ENCODE peak calls at places on chromosomes 1 and 21, in four cellular contexts. One of them, this sample, is unnamed.

GRCh38 chr1:165965857-165966256 is 138.4 kb downstream of the UCK2 start:
- DNase-seq in fibroblast of the aortic adventitia: no peak
- DNase-seq in H7: no peak
- DNase-seq in activated effector memory CD4-positive, alpha-beta T cell treated with Interleukin-2 at 50 U/mL for 16 hours: no peak
- DNase-seq in this sample: no peak

GRCh38 chr1:97740891-97741290 is 179.9 kb downstream of the DPYD start:
- DNase-seq in H7: no peak
- DNase-seq in fibroblast of the aortic adventitia: no peak
- DNase-seq in activated effector memory CD4-positive, alpha-beta T cell treated with Interleukin-2 at 50 U/mL for 16 hours: no peak
- DNase-seq in this sample: no peak

GRCh38 chr1:216566809-216567208 is 143.6 kb upstream of the USH2A start:
- DNase-seq in fibroblast of the aortic adventitia: peak; percentile 32
- DNase-seq in H7: no peak
- DNase-seq in activated effector memory CD4-positive, alpha-beta T cell treated with Interleukin-2 at 50 U/mL for 16 hours: no peak
- DNase-seq in this sample: no peak

GRCh38 chr21:38989745-38990423 is 184.2 kb downstream of the ETS2 start:
- DNase-seq in fibroblast of the aortic adventitia: peak; percentile 92
- DNase-seq in H7: no peak
- DNase-seq in activated effector memory CD4-positive, alpha-beta T cell treated with Interleukin-2 at 50 U/mL for 16 hours: no peak
- DNase-seq in this sample: peak; percentile 71

GRCh38 chr21:32925098-32925497 is 100.6 kb upstream of the OLIG2 start:
- DNase-seq in H7: no peak
- DNase-seq in activated effector memory CD4-positive, alpha-beta T cell treated with Interleukin-2 at 50 U/mL for 16 hours: no peak
- DNase-seq in fibroblast of the aortic adventitia: no peak
- DNase-seq in this sample: no peak

GRCh38 chr1:8053878-8054567 is 27.9 kb upstream of the ERRFI1 start:
- DNase-seq in H7: no peak
- DNase-seq in fibroblast of the aortic adventitia: peak; percentile 11
- DNase-seq in activated effector memory CD4-positive, alpha-beta T cell treated with Interleukin-2 at 50 U/mL for 16 hours: no peak
- DNase-seq in this sample: no peak

GRCh38 chr21:31873696-31874599 is 1.1 kb downstream of the HUNK start:
- DNase-seq in fibroblast of the aortic adventitia: no peak
- DNase-seq in activated effector memory CD4-positive, alpha-beta T cell treated with Interleukin-2 at 50 U/mL for 16 hours: no peak
- DNase-seq in H7: peak; percentile 91
- DNase-seq in this sample: peak; percentile 65

GRCh38 chr1:109226078-109226445 is 12.3 kb downstream of the SARS1 start:
- DNase-seq in activated effector memory CD4-positive, alpha-beta T cell treated with Interleukin-2 at 50 U/mL for 16 hours: no peak
- DNase-seq in H7: no peak
- DNase-seq in fibroblast of the aortic adventitia: no peak
- DNase-seq in this sample: no peak

GRCh38 chr1:224113918-224114786 is at the start of gene FBXO28:
- DNase-seq in fibroblast of the aortic adventitia: peak; percentile 94
- DNase-seq in activated effector memory CD4-positive, alpha-beta T cell treated with Interleukin-2 at 50 U/mL for 16 hours: peak; percentile 87
- DNase-seq in H7: peak; percentile 94
- DNase-seq in this sample: peak; percentile 96

GRCh38 chr1:215567491-215568286 is 585 bp downstream of the KCTD3 start:
- DNase-seq in activated effector memory CD4-positive, alpha-beta T cell treated with Interleukin-2 at 50 U/mL for 16 hours: no peak
- DNase-seq in H7: peak; percentile 83
- DNase-seq in fibroblast of the aortic adventitia: peak; percentile 55
- DNase-seq in this sample: peak; percentile 71

GRCh38 chr1:167165948-167166702 is 54.6 kb upstream of the POU2F1 start:
- DNase-seq in activated effector memory CD4-positive, alpha-beta T cell treated with Interleukin-2 at 50 U/mL for 16 hours: no peak
- DNase-seq in fibroblast of the aortic adventitia: no peak
- DNase-seq in H7: peak; percentile 52
- DNase-seq in this sample: peak; percentile 96

GRCh38 chr21:45514311-45515021 is 27.8 kb downstream of the SLC19A1 start:
- DNase-seq in H7: no peak
- DNase-seq in fibroblast of the aortic adventitia: no peak
- DNase-seq in activated effector memory CD4-positive, alpha-beta T cell treated with Interleukin-2 at 50 U/mL for 16 hours: no peak
- DNase-seq in this sample: no peak

GRCh38 chr21:45995686-45996179 is 14.2 kb downstream of the COL6A1 start:
- DNase-seq in activated effector memory CD4-positive, alpha-beta T cell treated with Interleukin-2 at 50 U/mL for 16 hours: no peak
- DNase-seq in H7: no peak
- DNase-seq in fibroblast of the aortic adventitia: no peak
- DNase-seq in this sample: peak; percentile 33

GRCh38 chr1:32404956-32405355 is 10.7 kb upstream of the BSDC1 start:
- DNase-seq in activated effector memory CD4-positive, alpha-beta T cell treated with Interleukin-2 at 50 U/mL for 16 hours: no peak
- DNase-seq in H7: no peak
- DNase-seq in fibroblast of the aortic adventitia: peak; percentile 43
- DNase-seq in this sample: no peak

GRCh38 chr1:23664837-23665795 is 26.5 kb upstream of the RPL11 start:
- DNase-seq in fibroblast of the aortic adventitia: peak; percentile 56
- DNase-seq in H7: peak; percentile 70
- DNase-seq in activated effector memory CD4-positive, alpha-beta T cell treated with Interleukin-2 at 50 U/mL for 16 hours: no peak
- DNase-seq in this sample: peak; percentile 73

GRCh38 chr1:169308313-169309039 is 59.1 kb downstream of the NME7 start:
- DNase-seq in H7: no peak
- DNase-seq in activated effector memory CD4-positive, alpha-beta T cell treated with Interleukin-2 at 50 U/mL for 16 hours: no peak
- DNase-seq in fibroblast of the aortic adventitia: no peak
- DNase-seq in this sample: no peak